ENCODE peak calls at places on chromosomes 3 and 15, in four cellular contexts. C, V, G and T are unnamed samples.

GRCh38 chr15:70063284-70063991 is 34.3 kb downstream of the TLE3 start:
- DNase-seq in C (no peak), V (no peak), G (no peak), T (no peak)

GRCh38 chr15:85330941-85331588 is 49.3 kb upstream of the AKAP13 start:
- DNase-seq in C (peak), V (peak), G (peak), T (peak)

GRCh38 chr3:194488007-194488742 is 1.4 kb upstream of the ATP13A3 start:
- DNase-seq in C (no peak), V (no peak), G (no peak), T (no peak)

GRCh38 chr3:69959581-69959980 is 40.0 kb upstream of the SAMMSON start:
- DNase-seq in C (no peak), V (no peak), G (no peak), T (no peak)

GRCh38 chr3:178736300-178736699 is 200.1 kb downstream of the KCNMB2 start:
- DNase-seq in C (no peak), V (no peak), G (no peak), T (no peak)

GRCh38 chr3:172253200-172253599 is 195.1 kb downstream of the GHSR start:
- DNase-seq in C (no peak), V (no peak), G (no peak), T (no peak)

GRCh38 chr15:60379466-60380274 is 18.1 kb downstream of the ANXA2 start:
- DNase-seq in C (no peak), V (no peak), G (no peak), T (no peak)

GRCh38 chr3:143731776-143732175 is 116.5 kb downstream of the SLC9A9 start:
- DNase-seq in C (no peak), V (no peak), G (no peak), T (no peak)

GRCh38 chr3:20772869-20773268 is 586.9 kb upstream of the SGO1 start:
- DNase-seq in C (no peak), V (no peak), G (no peak), T (no peak)

GRCh38 chr15:68584704-68585573 is 6.1 kb downstream of the CORO2B start:
- DNase-seq in C (no peak), V (no peak), G (no peak), T (no peak)

GRCh38 chr15:98123834-98124233 is 163.3 kb downstream of the ARRDC4 start:
- DNase-seq in C (no peak), V (no peak), G (no peak), T (no peak)

GRCh38 chr15:83911345-83911744 is 257.4 kb downstream of the ADAMTSL3 start:
- DNase-seq in C (no peak), V (no peak), G (no peak), T (no peak)